ENCODE peak calls at places on chromosomes 6 and 20, in eight cellular contexts. O is AG04450; W is GM12865; K is right lobe of liver; D is tibial artery; A is CD8-positive, alpha-beta T cell; M is adipocyte; Q is cardiac muscle cell. I is an unnamed sample.

GRCh38 chr6:152605342-152605741 is 31.8 kb downstream of the SYNE1 start:
- DNase-seq in O (no peak), W (no peak), K (no peak), D (no peak), A (no peak), M (peak), Q (no peak), I (peak)

GRCh38 chr20:952196-952795 is 36.2 kb upstream of the ANGPT4 start:
- DNase-seq in O (no peak), W (no peak), K (no peak), D (no peak), A (no peak), M (no peak), Q (no peak), I (no peak)

GRCh38 chr6:165616116-165616515 is 46.9 kb downstream of the PDE10A start:
- DNase-seq in O (no peak), W (no peak), K (no peak), D (no peak), A (no peak), M (no peak), Q (no peak), I (peak)

GRCh38 chr6:167712332-167713087 is 114.2 kb upstream of the AFDN start:
- DNase-seq in O (no peak), W (no peak), K (no peak), D (no peak), A (no peak), M (no peak), Q (no peak), I (no peak)

GRCh38 chr6:156387472-156387871 is 389.7 kb upstream of the ARID1B start:
- DNase-seq in O (no peak), W (no peak), K (no peak), D (no peak), A (no peak), M (no peak), Q (no peak), I (no peak)

GRCh38 chr6:33623895-33624381 is 2.8 kb downstream of the ITPR3 start:
- DNase-seq in O (no peak), W (no peak), K (no peak), D (no peak), A (no peak), M (no peak), Q (no peak), I (no peak)

GRCh38 chr6:32194825-32195651 is 2.6 kb upstream of the GPSM3 start:
- DNase-seq in O (no peak), W (peak), K (no peak), D (no peak), A (peak), M (peak), Q (peak), I (peak)

GRCh38 chr6:153553627-153554026 is 422.5 kb upstream of the RGS17 start:
- DNase-seq in O (no peak), W (peak), K (no peak), D (no peak), A (no peak), M (peak), Q (peak), I (peak)

GRCh38 chr20:20561172-20561571 is 151.3 kb downstream of the RALGAPA2 start:
- DNase-seq in O (no peak), W (no peak), K (no peak), D (no peak), A (no peak), M (no peak), Q (no peak), I (no peak)

GRCh38 chr6:27617700-27618689 is 145.1 kb upstream of the ZNF184 start:
- DNase-seq in O (no peak), W (peak), K (no peak), D (no peak), A (no peak), M (peak), Q (peak), I (peak)

GRCh38 chr20:36929290-36929689 is 22.2 kb downstream of the SAMHD1 start:
- DNase-seq in O (no peak), W (no peak), K (no peak), D (no peak), A (no peak), M (no peak), Q (no peak), I (peak)

GRCh38 chr6:3752538-3753227 is 1.2 kb upstream of the PXDC1 start:
- DNase-seq in O (no peak), W (no peak), K (no peak), D (no peak), A (no peak), M (no peak), Q (no peak), I (no peak)

GRCh38 chr6:6856538-6857523 is 250.9 kb upstream of the RREB1 start:
- DNase-seq in O (no peak), W (peak), K (peak), D (peak), A (peak), M (peak), Q (peak), I (peak)

GRCh38 chr20:24737212-24737850 is 211.7 kb upstream of the CST7 start:
- DNase-seq in O (no peak), W (no peak), K (no peak), D (no peak), A (no peak), M (no peak), Q (no peak), I (no peak)

GRCh38 chr6:324116-324728 is 31.9 kb downstream of the DUSP22 start:
- DNase-seq in O (no peak), W (no peak), K (no peak), D (no peak), A (no peak), M (no peak), Q (no peak), I (peak)
- H3K4me3 ChIP-seq in O (no peak), W (peak), K (no peak), D (no peak), A (no peak), M (no peak), Q (no peak), I (no peak)

GRCh38 chr20:8573686-8574085 is 441.6 kb downstream of the PLCB1 start:
- DNase-seq in O (no peak), W (no peak), K (no peak), D (no peak), A (no peak), M (peak), Q (no peak), I (no peak)

GRCh38 chr20:8581451-8582183 is 449.6 kb downstream of the PLCB1 start:
- DNase-seq in O (no peak), W (no peak), K (no peak), D (no peak), A (no peak), M (no peak), Q (no peak), I (no peak)

GRCh38 chr20:8578191-8578690 is 446.2 kb downstream of the PLCB1 start:
- DNase-seq in O (no peak), W (no peak), K (no peak), D (no peak), A (no peak), M (no peak), Q (no peak), I (no peak)

GRCh38 chr20:8583209-8584106 is 451.4 kb downstream of the PLCB1 start:
- DNase-seq in O (no peak), W (no peak), K (no peak), D (no peak), A (no peak), M (peak), Q (no peak), I (peak)

GRCh38 chr20:8579060-8579459 is 447.0 kb downstream of the PLCB1 start:
- DNase-seq in O (no peak), W (no peak), K (no peak), D (no peak), A (no peak), M (no peak), Q (no peak), I (no peak)
- H3K4me3 ChIP-seq in O (no peak), W (no peak), K (no peak), D (no peak), A (no peak), M (no peak), Q (no peak), I (no peak)

GRCh38 chr6:38815250-38815649 is 100.1 kb downstream of the DNAH8 start:
- DNase-seq in O (no peak), W (no peak), K (no peak), D (no peak), A (no peak), M (no peak), Q (no peak), I (no peak)

GRCh38 chr6:38808039-38808438 is 92.9 kb downstream of the DNAH8 start:
- DNase-seq in O (no peak), W (no peak), K (no peak), D (no peak), A (no peak), M (no peak), Q (no peak), I (no peak)

GRCh38 chr6:38813451-38813850 is 98.3 kb downstream of the DNAH8 start:
- DNase-seq in O (no peak), W (no peak), K (no peak), D (no peak), A (no peak), M (peak), Q (no peak), I (no peak)

GRCh38 chr6:38814761-38815160 is 99.7 kb downstream of the DNAH8 start:
- DNase-seq in O (no peak), W (no peak), K (no peak), D (no peak), A (no peak), M (no peak), Q (no peak), I (no peak)

GRCh38 chr6:38813026-38813425 is 97.9 kb downstream of the DNAH8 start:
- DNase-seq in O (no peak), W (no peak), K (no peak), D (no peak), A (no peak), M (peak), Q (no peak), I (peak)
- H3K4me3 ChIP-seq in O (no peak), W (no peak), K (no peak), D (no peak), A (no peak), M (peak), Q (no peak), I (no peak)

GRCh38 chr20:64256282-64256947 is 867 bp downstream of the PCMTD2 start:
- DNase-seq in O (no peak), W (no peak), K (no peak), D (no peak), A (no peak), M (peak), Q (peak), I (no peak)
- H3K4me3 ChIP-seq in O (peak), W (peak), K (peak), D (peak), A (peak), M (peak), Q (peak), I (peak)

GRCh38 chr20:41615671-41616070 is 2.5 kb downstream of the CHD6 start:
- DNase-seq in O (no peak), W (no peak), K (no peak), D (no peak), A (no peak), M (no peak), Q (no peak), I (no peak)
- H3K4me3 ChIP-seq in O (no peak), W (no peak), K (no peak), D (no peak), A (no peak), M (no peak), Q (no peak), I (no peak)

GRCh38 chr6:106163446-106163965 is 77.4 kb downstream of the PRDM1 start:
- DNase-seq in O (peak), W (peak), K (no peak), D (peak), A (peak), M (peak), Q (peak), I (peak)
- H3K4me3 ChIP-seq in O (peak), W (peak), K (no peak), D (no peak), A (no peak), M (peak), Q (no peak), I (peak)

GRCh38 chr6:112298816-112299281 is 44.5 kb upstream of the LAMA4 start:
- DNase-seq in O (peak), W (no peak), K (no peak), D (no peak), A (no peak), M (peak), Q (peak), I (peak)
- H3K4me3 ChIP-seq in O (peak), W (no peak), K (no peak), D (no peak), A (no peak), M (peak), Q (no peak), I (no peak)